ENCODE peak calls at places on chromosomes 4 and X, in nine cellular contexts. F is choroid plexus epithelial cell, R is GM20000, O is nephron progenitor cell, U is breast epithelium, X is omental fat pad, T is progenitor cell of endocrine pancreas, C is WTC11, S is mesothelial cell of epicardium. J is an unnamed sample.

GRCh38 chr4:140130677-140131076 is 23.3 kb downstream of the MAML3 start:
- DNase-seq in F (peak), R (no peak), O (no peak), U (peak), X (no peak), T (no peak), C (no peak), S (no peak), J (no peak)

GRCh38 chr4:53777244-53777984 is 186.1 kb upstream of the LNX1 start:
- DNase-seq in F (peak), R (no peak), O (no peak), U (no peak), X (no peak), T (no peak), C (no peak), S (no peak), J (no peak)

GRCh38 chr4:78566834-78567501 is 15.4 kb downstream of the ANXA3 start:
- DNase-seq in F (no peak), R (no peak), O (no peak), U (peak), X (no peak), T (no peak), C (no peak), S (no peak), J (no peak)

GRCh38 chrX:154401045-154401799 is 3.0 kb downstream of the RPL10 start:
- DNase-seq in F (peak), R (no peak), O (no peak), U (no peak), X (no peak), T (no peak), C (no peak), S (no peak), J (no peak)

GRCh38 chr4:183758006-183758734 is 99.1 kb downstream of the TRAPPC11 start:
- DNase-seq in F (peak), R (no peak), O (peak), U (no peak), X (no peak), T (peak), C (peak), S (no peak), J (no peak)

GRCh38 chrX:29890646-29891200 is 324.6 kb upstream of the MAGEB2 start:
- DNase-seq in F (peak), R (no peak), O (no peak), U (no peak), X (no peak), T (no peak), C (no peak), S (no peak), J (no peak)

GRCh38 chr4:156252300-156253016 is 298.8 kb upstream of the CTSO start:
- DNase-seq in F (peak), R (no peak), O (no peak), U (no peak), X (no peak), T (no peak), C (no peak), S (no peak), J (no peak)

GRCh38 chrX:119984652-119985051 is 41.1 kb upstream of the NKAP start:
- DNase-seq in F (no peak), R (no peak), O (no peak), U (no peak), X (no peak), T (no peak), C (no peak), S (no peak), J (no peak)

GRCh38 chr4:54484361-54484760 is 173.4 kb upstream of the KIT start:
- DNase-seq in F (no peak), R (no peak), O (no peak), U (no peak), X (no peak), T (no peak), C (no peak), S (no peak), J (no peak)

GRCh38 chr4:1136028-1136427 is 22.7 kb upstream of the RNF212 start:
- DNase-seq in F (no peak), R (no peak), O (no peak), U (no peak), X (no peak), T (no peak), C (no peak), S (no peak), J (no peak)

GRCh38 chr4:40003986-40004385 is 26.3 kb upstream of the PDS5A start:
- DNase-seq in F (peak), R (no peak), O (no peak), U (no peak), X (no peak), T (no peak), C (no peak), S (no peak), J (no peak)

GRCh38 chrX:39262641-39263040 is 461.4 kb downstream of the MID1IP1 start:
- DNase-seq in F (no peak), R (no peak), O (no peak), U (no peak), X (no peak), T (no peak), C (no peak), S (no peak), J (no peak)

GRCh38 chrX:37785569-37785968 is 5.7 kb downstream of the CYBB start:
- DNase-seq in F (no peak), R (no peak), O (no peak), U (no peak), X (no peak), T (no peak), C (no peak), S (no peak), J (no peak)

GRCh38 chrX:155313766-155314165 is 20.6 kb downstream of the CLIC2 start:
- DNase-seq in F (no peak), R (no peak), O (no peak), U (no peak), X (no peak), T (no peak), C (no peak), S (no peak), J (no peak)

GRCh38 chr4:112677519-112678091 is 40.7 kb downstream of the LARP7 start:
- DNase-seq in F (no peak), R (no peak), O (no peak), U (no peak), X (no peak), T (no peak), C (no peak), S (no peak), J (no peak)

GRCh38 chrX:94204524-94204923 is 530.5 kb downstream of the FAM133A start:
- DNase-seq in F (no peak), R (no peak), O (no peak), U (no peak), X (no peak), T (no peak), C (no peak), S (no peak), J (no peak)

GRCh38 chr4:1038948-1039492 is 27.6 kb downstream of the FGFRL1 start:
- DNase-seq in F (no peak), R (no peak), O (no peak), U (no peak), X (no peak), T (no peak), C (no peak), S (no peak), J (no peak)

GRCh38 chr4:127687580-127687979 is 42.6 kb upstream of the SLC25A31 start:
- DNase-seq in F (no peak), R (no peak), O (no peak), U (no peak), X (no peak), T (no peak), C (no peak), S (no peak), J (no peak)

GRCh38 chrX:100654256-100654655 is 10.3 kb downstream of the SRPX2 start:
- DNase-seq in F (peak), R (no peak), O (no peak), U (no peak), X (no peak), T (no peak), C (no peak), S (no peak), J (no peak)

GRCh38 chrX:154728791-154729190 is 22.1 kb downstream of the GAB3 start:
- DNase-seq in F (no peak), R (no peak), O (no peak), U (no peak), X (no peak), T (no peak), C (no peak), S (no peak), J (no peak)

GRCh38 chr4:118237531-118237930 is 115.3 kb downstream of the PRSS12 start:
- DNase-seq in F (no peak), R (no peak), O (no peak), U (no peak), X (no peak), T (no peak), C (no peak), S (no peak), J (no peak)

GRCh38 chr4:82382756-82383155 is 9.0 kb upstream of the HNRNPD start:
- DNase-seq in F (peak), R (no peak), O (no peak), U (no peak), X (no peak), T (no peak), C (no peak), S (no peak), J (no peak)

DNA sequence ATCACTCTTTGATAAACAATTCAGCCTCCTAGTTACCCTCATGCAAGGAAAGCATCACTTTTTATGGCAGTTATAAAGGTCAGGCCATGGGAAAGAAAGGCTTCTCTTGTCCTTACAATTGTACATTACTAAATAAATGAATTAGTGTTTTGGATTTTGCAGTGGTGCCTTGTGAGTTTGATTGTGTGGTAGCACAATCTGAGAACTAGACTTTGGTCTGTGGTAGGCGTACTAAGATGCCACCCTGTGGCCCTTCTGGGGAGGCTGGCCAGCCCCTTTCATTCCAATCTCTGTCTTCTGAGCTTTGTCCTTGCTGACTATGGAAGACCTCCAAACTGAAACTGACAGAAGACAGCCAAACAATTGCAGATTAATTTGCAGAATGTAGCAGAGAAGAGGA is 14.6 kb upstream of the HNRNPD start:
- DNase-seq in F (no peak), R (no peak), O (no peak), U (no peak), X (no peak), T (no peak), C (no peak), S (no peak), J (no peak)
- TF ChIP-seq CTCF in F (no peak), R (no peak), O (no peak), U (no peak), X (no peak), T (no peak), C (no peak), S (no peak), J (peak)

GRCh38 chrX:25196221-25196620 is 180.5 kb upstream of the ARX start:
- DNase-seq in F (no peak), R (no peak), O (no peak), U (no peak), X (no peak), T (no peak), C (no peak), S (no peak), J (no peak)

DNA sequence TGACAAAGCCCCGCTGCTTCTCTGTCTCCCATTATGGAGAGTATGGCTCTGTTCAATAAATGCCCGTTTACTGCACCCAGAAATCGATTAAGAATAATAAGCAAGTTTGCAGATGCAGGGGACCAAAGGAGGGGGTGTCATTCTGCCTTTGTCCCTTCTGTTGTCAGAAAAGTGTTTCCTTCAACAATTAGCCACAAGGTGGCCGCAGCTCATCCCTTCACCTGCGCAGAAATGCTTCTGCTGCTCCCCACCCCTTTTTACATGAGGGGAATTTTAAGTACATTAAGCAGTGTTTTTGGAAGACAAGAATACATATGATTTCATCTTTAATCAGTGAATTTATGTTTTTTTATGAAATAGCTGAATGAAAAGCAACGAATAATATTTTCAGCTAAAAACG is 175.6 kb upstream of the ARX start:
- DNase-seq in F (no peak), R (no peak), O (peak), U (no peak), X (no peak), T (no peak), C (peak), S (no peak), J (no peak)
- TF ChIP-seq CTCF in F (no peak), R (no peak), O (peak), U (no peak), X (no peak), T (peak), C (no peak), S (no peak), J (no peak)

DNA sequence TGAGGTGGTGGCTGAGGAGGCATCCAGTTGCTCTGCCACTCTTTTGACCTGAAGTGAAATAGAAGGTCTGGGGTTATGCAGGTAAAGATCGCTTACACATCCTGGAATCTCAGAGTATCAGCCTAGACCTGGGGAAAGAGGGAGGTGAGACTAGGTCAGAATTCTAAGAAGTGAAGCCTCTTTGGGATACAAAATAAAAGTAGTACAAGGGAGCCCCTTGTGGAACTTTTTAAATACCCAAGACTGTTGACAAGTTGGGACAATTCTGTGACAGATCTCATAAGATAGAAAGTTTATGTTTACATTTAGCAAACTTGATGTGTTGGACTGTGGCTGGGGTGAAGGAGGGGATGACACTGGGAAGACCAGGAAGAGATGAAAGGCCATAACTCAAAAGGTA is 263.2 kb downstream of the SPRY1 start:
- DNase-seq in F (peak), R (no peak), O (no peak), U (no peak), X (no peak), T (no peak), C (no peak), S (no peak), J (no peak)
- TF ChIP-seq CTCF in F (peak), R (no peak), O (no peak), U (peak), X (no peak), T (peak), C (no peak), S (no peak), J (peak)

DNA sequence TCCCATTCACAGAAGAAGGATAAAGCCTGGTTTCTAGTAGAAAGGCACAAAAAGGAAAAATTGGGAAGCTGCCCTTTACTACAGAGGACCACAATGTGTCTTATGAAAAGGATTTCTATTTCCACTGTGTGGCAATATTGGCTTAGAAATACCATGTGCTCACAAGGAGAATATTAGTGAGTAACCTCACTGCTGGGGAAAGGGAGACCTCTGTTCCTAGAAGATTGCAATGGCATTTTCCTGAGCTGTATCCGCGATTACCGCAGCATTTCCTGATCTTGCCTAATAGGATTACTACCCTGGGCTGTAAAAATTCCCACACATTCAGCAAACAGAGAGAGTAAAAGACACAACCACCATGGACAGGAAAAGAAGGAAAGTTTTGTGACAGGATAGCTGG is 308.8 kb upstream of the TECRL start:
- DNase-seq in F (peak), R (no peak), O (no peak), U (no peak), X (no peak), T (no peak), C (no peak), S (no peak), J (no peak)
- TF ChIP-seq CTCF in F (no peak), R (no peak), O (no peak), U (no peak), X (no peak), T (no peak), C (no peak), S (no peak), J (no peak)

J was measured in D721Med.